ENCODE peak calls at places on chromosome 6, in nine cellular contexts. One of them, this sample, is unnamed.

GRCh38 chr6:12112540-12113189 is 100.6 kb downstream of the HIVEP1 start:
- DNase-seq in hypothalamus: no peak
- DNase-seq in RPMI7951: peak
- DNase-seq in NCI-H1694: no peak
- DNase-seq in left ventricle myocardium inferior: no peak
- DNase-seq in frontal cortex: no peak
- DNase-seq in activated CD8-positive, alpha-beta memory T cell treated with anti-CD3 and anti-CD28 coated beads, Interleukin-2, amount 50 U/mL, for 48 hours: no peak
- DNase-seq in head of caudate nucleus: no peak
- DNase-seq in HCT116: no peak
- DNase-seq in this sample: peak

GRCh38 chr6:129844118-129844891 is 16.8 kb downstream of the TMEM244 start:
- DNase-seq in HCT116: peak
- DNase-seq in activated CD8-positive, alpha-beta memory T cell treated with anti-CD3 and anti-CD28 coated beads, Interleukin-2, amount 50 U/mL, for 48 hours: no peak
- DNase-seq in left ventricle myocardium inferior: no peak
- DNase-seq in hypothalamus: no peak
- DNase-seq in head of caudate nucleus: no peak
- DNase-seq in frontal cortex: no peak
- DNase-seq in RPMI7951: peak
- DNase-seq in NCI-H1694: no peak
- DNase-seq in this sample: peak

GRCh38 chr6:30885999-30886896 is 1.9 kb downstream of the DDR1 start:
- DNase-seq in activated CD8-positive, alpha-beta memory T cell treated with anti-CD3 and anti-CD28 coated beads, Interleukin-2, amount 50 U/mL, for 48 hours: no peak
- DNase-seq in RPMI7951: peak
- DNase-seq in left ventricle myocardium inferior: peak
- DNase-seq in head of caudate nucleus: peak
- DNase-seq in frontal cortex: no peak
- DNase-seq in hypothalamus: peak
- DNase-seq in HCT116: peak
- DNase-seq in NCI-H1694: no peak
- DNase-seq in this sample: peak

GRCh38 chr6:165060636-165061190 is 248.7 kb downstream of the C6orf118 start:
- DNase-seq in left ventricle myocardium inferior: no peak
- DNase-seq in HCT116: no peak
- DNase-seq in frontal cortex: no peak
- DNase-seq in activated CD8-positive, alpha-beta memory T cell treated with anti-CD3 and anti-CD28 coated beads, Interleukin-2, amount 50 U/mL, for 48 hours: no peak
- DNase-seq in head of caudate nucleus: no peak
- DNase-seq in NCI-H1694: no peak
- DNase-seq in RPMI7951: peak
- DNase-seq in hypothalamus: no peak
- DNase-seq in this sample: no peak

GRCh38 chr6:13794184-13794583 is 20.2 kb downstream of the MCUR1 start:
- DNase-seq in head of caudate nucleus: no peak
- DNase-seq in left ventricle myocardium inferior: no peak
- DNase-seq in NCI-H1694: no peak
- DNase-seq in activated CD8-positive, alpha-beta memory T cell treated with anti-CD3 and anti-CD28 coated beads, Interleukin-2, amount 50 U/mL, for 48 hours: no peak
- DNase-seq in hypothalamus: no peak
- DNase-seq in frontal cortex: no peak
- DNase-seq in HCT116: no peak
- DNase-seq in RPMI7951: peak
- DNase-seq in this sample: peak

GRCh38 chr6:151276112-151276745 is 36.5 kb downstream of the AKAP12 start:
- DNase-seq in frontal cortex: no peak
- DNase-seq in left ventricle myocardium inferior: peak
- DNase-seq in RPMI7951: peak
- DNase-seq in activated CD8-positive, alpha-beta memory T cell treated with anti-CD3 and anti-CD28 coated beads, Interleukin-2, amount 50 U/mL, for 48 hours: no peak
- DNase-seq in hypothalamus: no peak
- DNase-seq in HCT116: no peak
- DNase-seq in NCI-H1694: no peak
- DNase-seq in head of caudate nucleus: no peak
- DNase-seq in this sample: peak

GRCh38 chr6:617485-618100 is 39.3 kb downstream of the HUS1B start:
- DNase-seq in left ventricle myocardium inferior: no peak
- DNase-seq in NCI-H1694: no peak
- DNase-seq in frontal cortex: no peak
- DNase-seq in HCT116: no peak
- DNase-seq in RPMI7951: peak
- DNase-seq in hypothalamus: no peak
- DNase-seq in head of caudate nucleus: no peak
- DNase-seq in activated CD8-positive, alpha-beta memory T cell treated with anti-CD3 and anti-CD28 coated beads, Interleukin-2, amount 50 U/mL, for 48 hours: no peak
- DNase-seq in this sample: no peak

GRCh38 chr6:872570-873125 is 179.7 kb upstream of the EXOC2 start:
- DNase-seq in frontal cortex: no peak
- DNase-seq in RPMI7951: no peak
- DNase-seq in HCT116: no peak
- DNase-seq in activated CD8-positive, alpha-beta memory T cell treated with anti-CD3 and anti-CD28 coated beads, Interleukin-2, amount 50 U/mL, for 48 hours: no peak
- DNase-seq in hypothalamus: no peak
- DNase-seq in left ventricle myocardium inferior: no peak
- DNase-seq in head of caudate nucleus: no peak
- DNase-seq in NCI-H1694: no peak
- DNase-seq in this sample: no peak

GRCh38 chr6:72524011-72524645 is 97.7 kb upstream of the KCNQ5 start:
- DNase-seq in RPMI7951: no peak
- DNase-seq in hypothalamus: no peak
- DNase-seq in NCI-H1694: peak
- DNase-seq in activated CD8-positive, alpha-beta memory T cell treated with anti-CD3 and anti-CD28 coated beads, Interleukin-2, amount 50 U/mL, for 48 hours: no peak
- DNase-seq in head of caudate nucleus: peak
- DNase-seq in HCT116: no peak
- DNase-seq in frontal cortex: no peak
- DNase-seq in left ventricle myocardium inferior: no peak
- DNase-seq in this sample: no peak

GRCh38 chr6:125104425-125104824 is 49.1 kb upstream of the TPD52L1 start:
- DNase-seq in hypothalamus: no peak
- DNase-seq in activated CD8-positive, alpha-beta memory T cell treated with anti-CD3 and anti-CD28 coated beads, Interleukin-2, amount 50 U/mL, for 48 hours: no peak
- DNase-seq in HCT116: no peak
- DNase-seq in RPMI7951: peak
- DNase-seq in head of caudate nucleus: no peak
- DNase-seq in NCI-H1694: no peak
- DNase-seq in frontal cortex: no peak
- DNase-seq in left ventricle myocardium inferior: no peak
- DNase-seq in this sample: peak

GRCh38 chr6:30556964-30557682 is at the start of gene PRR3:
- DNase-seq in NCI-H1694: peak
- DNase-seq in hypothalamus: peak
- DNase-seq in activated CD8-positive, alpha-beta memory T cell treated with anti-CD3 and anti-CD28 coated beads, Interleukin-2, amount 50 U/mL, for 48 hours: peak
- DNase-seq in HCT116: no peak
- DNase-seq in head of caudate nucleus: peak
- DNase-seq in left ventricle myocardium inferior: peak
- DNase-seq in RPMI7951: peak
- DNase-seq in frontal cortex: peak
- DNase-seq in this sample: peak

GRCh38 chr6:121726596-121726995 is 291.1 kb downstream of the GJA1 start:
- DNase-seq in head of caudate nucleus: no peak
- DNase-seq in NCI-H1694: no peak
- DNase-seq in RPMI7951: no peak
- DNase-seq in activated CD8-positive, alpha-beta memory T cell treated with anti-CD3 and anti-CD28 coated beads, Interleukin-2, amount 50 U/mL, for 48 hours: no peak
- DNase-seq in left ventricle myocardium inferior: no peak
- DNase-seq in frontal cortex: no peak
- DNase-seq in HCT116: no peak
- DNase-seq in hypothalamus: no peak
- DNase-seq in this sample: no peak

This sample was measured in brain microvascular endothelial cell.